ENCODE peak calls at places on chromosomes 1 and 21, in four cellular contexts. O, H, F and D are unnamed samples.

GRCh38 chr1:114770989-114771388 is 9.5 kb downstream of the SIKE1 start:
- DNase-seq in O (no peak), F (no peak), H (no peak), D (no peak)

GRCh38 chr1:113252166-113252565 is 138.1 kb upstream of the MAGI3 start:
- DNase-seq in O (no peak), F (no peak), H (no peak), D (no peak)

GRCh38 chr1:226677121-226678020 is 61.7 kb downstream of the ITPKB start:
- DNase-seq in H (no peak), O (peak), F (peak), D (no peak)

GRCh38 chr1:41566274-41566885 is 81.9 kb upstream of the EDN2 start:
- DNase-seq in H (no peak), F (no peak), O (no peak), D (no peak)

GRCh38 chr1:223364685-223365382 is 858 bp upstream of the SUSD4 start:
- DNase-seq in O (no peak), F (no peak), H (no peak), D (no peak)

GRCh38 chr1:235253219-235253640 is 74.7 kb downstream of the ARID4B start:
- DNase-seq in H (no peak), O (peak), F (peak), D (peak)

GRCh38 chr1:160062134-160062533 is 7.8 kb downstream of the KCNJ10 start:
- DNase-seq in H (no peak), O (no peak), F (no peak), D (no peak)

GRCh38 chr1:17611991-17612390 is 72.5 kb downstream of the ARHGEF10L start:
- DNase-seq in F (peak), H (no peak), O (no peak), D (no peak)

GRCh38 chr1:85606414-85606800 is 25.8 kb downstream of the CCN1 start:
- DNase-seq in O (no peak), F (peak), H (no peak), D (no peak)

GRCh38 chr1:206955476-206956312 is 9.4 kb upstream of the PIGR start:
- DNase-seq in F (no peak), H (peak), O (no peak), D (no peak)

GRCh38 chr1:64912191-64912590 is 54.2 kb downstream of the JAK1 start:
- DNase-seq in O (no peak), H (no peak), F (no peak), D (no peak)

GRCh38 chr1:5514519-5515183 is 477.6 kb downstream of the NPHP4 start:
- DNase-seq in O (no peak), H (peak), F (peak), D (no peak)

GRCh38 chr1:206784471-206784903 is 12.2 kb upstream of the IL10 start:
- DNase-seq in H (peak), O (no peak), F (no peak), D (no peak)

GRCh38 chr1:79133703-79134258 is 127.3 kb upstream of the ADGRL4 start:
- DNase-seq in F (no peak), H (no peak), O (peak), D (no peak)

GRCh38 chr1:115338457-115338820 is 390 bp upstream of the NGF start:
- DNase-seq in H (peak), O (no peak), F (no peak), D (no peak)

GRCh38 chr1:13801232-13801631 is 101.2 kb downstream of the PRDM2 start:
- DNase-seq in F (no peak), H (no peak), O (no peak), D (no peak)

GRCh38 chr1:96416690-96417444 is 304.7 kb upstream of the PTBP2 start:
- DNase-seq in F (peak), O (no peak), H (peak), D (no peak)

GRCh38 chr1:44554706-44555105 is 119.6 kb downstream of the TMEM53 start:
- DNase-seq in H (no peak), O (no peak), F (no peak), D (no peak)

GRCh38 chr21:41752231-41752681 is 14.6 kb downstream of the RIPK4 start:
- DNase-seq in H (no peak), F (peak), O (no peak), D (no peak)

GRCh38 chr1:53482441-53483153 is 23.4 kb downstream of the DMRTB1 start:
- DNase-seq in O (peak), F (no peak), H (no peak), D (no peak)

GRCh38 chr1:209416660-209417059 is 166.9 kb upstream of the CAMK1G start:
- DNase-seq in H (no peak), O (no peak), F (no peak), D (no peak)

GRCh38 chr1:218755128-218755527 is 410.0 kb downstream of the TGFB2 start:
- DNase-seq in H (no peak), O (no peak), F (no peak), D (no peak)

GRCh38 chr1:85277027-85277625 is 694 bp upstream of the BCL10 start:
- DNase-seq in O (no peak), F (no peak), H (no peak), D (no peak)

GRCh38 chr1:79074975-79075374 is 68.4 kb upstream of the ADGRL4 start:
- DNase-seq in O (no peak), H (no peak), F (no peak), D (no peak)

GRCh38 chr1:14439015-14439414 is 159.5 kb upstream of the KAZN start:
- DNase-seq in O (no peak), F (peak), H (no peak), D (no peak)

GRCh38 chr1:178192686-178193085 is 98.8 kb downstream of the RASAL2 start:
- DNase-seq in F (peak), H (no peak), O (peak), D (peak)